ENCODE peak calls at places on chromosomes 12 and 14, in four cellular contexts. J, T, Y and S are unnamed samples.

GRCh38 chr14:33788116-33788515 is 162.8 kb downstream of the EGLN3 start:
- ATAC-seq in J (no peak), Y (no peak), T (no peak), S (no peak)

GRCh38 chr14:103071544-103072251 is 12.3 kb upstream of the LBHD2 start:
- ATAC-seq in Y (peak), T (no peak), J (no peak), S (no peak)

GRCh38 chr12:8081921-8082577 is at the start of gene NECAP1:
- ATAC-seq in Y (peak), T (peak), J (peak), S (peak)

GRCh38 chr12:21984375-21984774 is 43.1 kb upstream of the ABCC9 start:
- ATAC-seq in Y (no peak), J (no peak), T (no peak), S (no peak)

GRCh38 chr12:68970951-68971350 is 38.0 kb upstream of the CPM start:
- ATAC-seq in T (no peak), J (no peak), Y (no peak), S (no peak)

GRCh38 chr14:65032319-65032718 is 45.6 kb downstream of the FNTB start:
- ATAC-seq in T (peak), J (peak), Y (no peak), S (no peak)

GRCh38 chr12:128627659-128628058 is 196.1 kb downstream of the SLC15A4 start:
- ATAC-seq in Y (no peak), J (no peak), T (no peak), S (no peak)

GRCh38 chr12:109952160-109952858 is 43.9 kb downstream of the GIT2 start:
- ATAC-seq in T (no peak), Y (no peak), J (no peak), S (no peak)

DNA sequence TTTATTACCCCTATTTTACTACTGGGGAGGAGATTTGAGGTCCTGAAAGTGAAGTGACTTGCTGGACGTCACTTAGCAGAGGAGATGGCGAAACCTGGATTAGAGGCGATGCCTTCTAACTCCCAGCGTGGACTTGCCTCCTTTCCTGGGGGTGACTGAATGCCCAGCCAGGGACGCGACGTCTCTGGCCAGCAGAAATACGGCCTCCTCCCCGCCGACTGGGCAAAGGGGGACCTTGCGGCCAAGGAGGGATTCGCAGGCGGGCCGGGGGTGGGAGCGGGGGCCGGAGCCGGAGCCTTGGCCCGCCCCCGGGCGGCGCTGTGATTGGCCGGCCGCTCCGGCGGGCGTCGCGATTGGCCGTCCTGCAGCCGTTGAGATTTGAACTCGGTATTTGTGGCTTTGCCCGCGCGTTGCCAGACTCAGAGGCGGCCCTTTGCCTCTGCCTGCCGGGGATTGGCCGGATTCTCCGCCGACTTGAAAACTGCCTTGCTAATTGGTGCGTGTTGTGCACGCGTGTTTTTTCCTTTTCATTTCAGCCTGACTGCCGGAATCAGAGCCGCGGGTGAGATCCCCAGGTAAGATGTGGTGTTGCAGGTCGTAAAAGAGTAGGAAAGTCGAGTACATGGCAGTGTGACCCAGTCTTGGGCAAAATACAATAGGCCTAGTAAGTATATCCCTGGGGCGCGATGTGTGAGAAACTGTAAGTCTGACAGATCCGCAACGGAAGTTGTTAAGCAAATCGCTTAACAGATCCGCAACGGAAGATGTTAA is at the start of gene NCAPD2:
- ATAC-seq in Y (peak), T (peak), J (peak), S (peak)
- TF ChIP-seq POLR2A in Y (peak), T (peak), J (no peak), S (peak)

DNA sequence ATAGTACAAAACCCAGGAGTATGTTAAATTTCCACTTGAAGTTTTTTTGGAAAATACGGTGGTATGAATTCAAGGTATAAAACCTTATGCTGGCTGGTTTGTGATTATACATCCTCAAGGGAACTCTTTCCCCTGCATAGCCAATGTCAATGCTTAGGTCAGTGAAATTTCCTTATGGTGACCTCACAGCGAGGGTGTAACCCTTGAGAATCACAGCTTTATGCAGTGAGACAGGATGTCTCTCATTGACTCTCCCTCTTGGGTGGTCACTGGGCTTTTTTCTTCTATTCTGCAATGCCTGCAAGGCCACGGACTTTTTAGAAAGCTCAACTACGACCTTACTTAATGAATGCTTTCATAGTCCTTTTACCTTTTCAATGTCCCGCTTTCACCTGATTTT is 64.4 kb downstream of the TMTC1 start:
- ATAC-seq in Y (no peak), J (no peak), T (no peak), S (no peak)
- TF ChIP-seq POLR2A in Y (no peak), J (no peak), T (no peak), S (no peak)

GRCh38 chr12:120495723-120496352 is at the start of gene DYNLL1:
- ATAC-seq in Y (peak), T (peak), J (peak), S (peak)

GRCh38 chr12:120497524-120498150 is 1.7 kb downstream of the DYNLL1 start:
- ATAC-seq in Y (no peak), T (no peak), J (no peak), S (no peak)

GRCh38 chr12:120500577-120500976 is 4.7 kb downstream of the DYNLL1 start:
- ATAC-seq in Y (no peak), J (no peak), T (no peak), S (no peak)

GRCh38 chr12:120496353-120497340 is 734 bp downstream of the DYNLL1 start:
- ATAC-seq in J (peak), Y (peak), T (peak), S (peak)

DNA sequence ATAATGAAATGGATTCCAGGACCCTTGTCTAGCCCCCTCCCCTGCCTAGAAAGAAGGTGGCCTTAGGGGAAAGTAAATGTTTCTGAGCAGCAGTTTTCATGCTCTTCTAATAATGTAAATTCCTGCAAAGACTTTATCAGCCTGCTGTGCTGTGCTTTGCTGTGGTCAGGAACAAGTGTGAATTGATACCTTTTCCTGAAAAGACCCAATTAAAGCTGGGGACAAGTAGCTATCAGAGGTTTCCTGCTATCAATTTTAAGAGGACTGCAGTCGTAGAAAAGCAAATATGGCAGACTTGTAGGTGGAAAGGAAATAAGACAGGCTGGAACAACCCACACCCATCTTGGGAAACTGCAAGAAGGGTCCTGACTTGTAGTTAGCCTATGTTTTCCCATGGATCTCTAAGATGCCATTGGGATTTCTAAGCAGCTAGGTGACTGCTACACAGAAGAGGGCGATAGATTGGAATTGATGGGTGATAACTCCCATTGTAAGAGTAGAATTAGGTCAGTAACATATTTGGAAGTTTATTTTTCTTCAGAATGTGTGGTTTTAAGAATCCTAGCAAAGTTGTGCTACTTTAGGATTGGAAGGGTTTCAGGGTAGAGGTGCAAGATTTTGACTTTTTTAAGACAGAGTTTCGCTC is 3.1 kb downstream of the DYNLL1 start:
- ATAC-seq in T (no peak), Y (no peak), J (no peak), S (no peak)
- TF ChIP-seq POLR2A in T (no peak), Y (no peak), J (no peak), S (no peak)

GRCh38 chr12:6432991-6433390 is 11.8 kb upstream of the CD27 start:
- ATAC-seq in Y (no peak), J (no peak), T (no peak), S (no peak)

GRCh38 chr12:6426882-6427671 is 17.7 kb upstream of the CD27 start:
- ATAC-seq in Y (no peak), J (no peak), T (no peak), S (no peak)

GRCh38 chr12:6430990-6431353 is 13.8 kb upstream of the CD27 start:
- ATAC-seq in J (no peak), Y (peak), T (peak), S (no peak)

GRCh38 chr12:6428326-6428725 is 16.4 kb upstream of the CD27 start:
- ATAC-seq in T (no peak), J (no peak), Y (no peak), S (no peak)

GRCh38 chr12:6430124-6430989 is 14.4 kb upstream of the CD27 start:
- ATAC-seq in T (peak), J (peak), Y (peak), S (peak)
- TF ChIP-seq POLR2A in T (no peak), J (no peak), Y (peak), S (peak)